ENCODE peak calls at places on chromosomes 11 and 22, in eight cellular contexts. One of them, this sample, is unnamed.

GRCh38 chr22:29813563-29813962 is 24.5 kb downstream of the ASCC2 start:
- DNase-seq in NCI-H1930: no peak
- DNase-seq in naive thymus-derived CD4-positive, alpha-beta T cell: no peak
- DNase-seq in H54: peak
- DNase-seq in NCI-H1436: no peak
- DNase-seq in MV-4-11: peak
- DNase-seq in mesothelial cell of epicardium: no peak
- DNase-seq in renal cortical epithelial cell: peak
- DNase-seq in this sample: no peak

GRCh38 chr11:116787786-116788486 is at the start of gene ZPR1:
- DNase-seq in NCI-H1436: peak
- DNase-seq in naive thymus-derived CD4-positive, alpha-beta T cell: peak
- DNase-seq in H54: peak
- DNase-seq in NCI-H1930: peak
- DNase-seq in mesothelial cell of epicardium: peak
- DNase-seq in MV-4-11: peak
- DNase-seq in renal cortical epithelial cell: peak
- DNase-seq in this sample: peak

GRCh38 chr11:120134106-120134930 is 3.6 kb downstream of the TRIM29 start:
- DNase-seq in mesothelial cell of epicardium: peak
- DNase-seq in NCI-H1930: no peak
- DNase-seq in H54: no peak
- DNase-seq in naive thymus-derived CD4-positive, alpha-beta T cell: no peak
- DNase-seq in renal cortical epithelial cell: no peak
- DNase-seq in MV-4-11: no peak
- DNase-seq in NCI-H1436: no peak
- DNase-seq in this sample: no peak

GRCh38 chr11:65459552-65459951 is 37.0 kb downstream of the NEAT1 start:
- DNase-seq in mesothelial cell of epicardium: no peak
- DNase-seq in MV-4-11: peak
- DNase-seq in H54: no peak
- DNase-seq in naive thymus-derived CD4-positive, alpha-beta T cell: no peak
- DNase-seq in renal cortical epithelial cell: no peak
- DNase-seq in NCI-H1930: no peak
- DNase-seq in NCI-H1436: no peak
- DNase-seq in this sample: no peak

GRCh38 chr11:26974068-26974790 is 19.7 kb upstream of the FIBIN start:
- DNase-seq in renal cortical epithelial cell: no peak
- DNase-seq in NCI-H1436: no peak
- DNase-seq in naive thymus-derived CD4-positive, alpha-beta T cell: no peak
- DNase-seq in mesothelial cell of epicardium: no peak
- DNase-seq in NCI-H1930: no peak
- DNase-seq in H54: no peak
- DNase-seq in MV-4-11: no peak
- DNase-seq in this sample: no peak

GRCh38 chr11:10322830-10323792 is 18.2 kb downstream of the ADM start:
- DNase-seq in renal cortical epithelial cell: peak
- DNase-seq in mesothelial cell of epicardium: no peak
- DNase-seq in NCI-H1436: peak
- DNase-seq in naive thymus-derived CD4-positive, alpha-beta T cell: peak
- DNase-seq in NCI-H1930: peak
- DNase-seq in MV-4-11: peak
- DNase-seq in H54: peak
- DNase-seq in this sample: no peak

GRCh38 chr11:126139541-126140091 is 71.8 kb downstream of the RPUSD4 start:
- DNase-seq in H54: no peak
- DNase-seq in NCI-H1930: no peak
- DNase-seq in renal cortical epithelial cell: no peak
- DNase-seq in NCI-H1436: no peak
- DNase-seq in mesothelial cell of epicardium: no peak
- DNase-seq in MV-4-11: no peak
- DNase-seq in naive thymus-derived CD4-positive, alpha-beta T cell: no peak
- DNase-seq in this sample: no peak

GRCh38 chr11:125384825-125385224 is 111.2 kb downstream of the FEZ1 start:
- DNase-seq in NCI-H1436: no peak
- DNase-seq in H54: no peak
- DNase-seq in NCI-H1930: no peak
- DNase-seq in mesothelial cell of epicardium: no peak
- DNase-seq in MV-4-11: no peak
- DNase-seq in renal cortical epithelial cell: no peak
- DNase-seq in naive thymus-derived CD4-positive, alpha-beta T cell: no peak
- DNase-seq in this sample: no peak

GRCh38 chr11:115458877-115459276 is 45.3 kb downstream of the CADM1 start:
- DNase-seq in H54: no peak
- DNase-seq in renal cortical epithelial cell: no peak
- DNase-seq in naive thymus-derived CD4-positive, alpha-beta T cell: no peak
- DNase-seq in NCI-H1930: no peak
- DNase-seq in mesothelial cell of epicardium: no peak
- DNase-seq in NCI-H1436: peak
- DNase-seq in MV-4-11: no peak
- DNase-seq in this sample: peak

GRCh38 chr11:130631119-130631518 is 182.7 kb downstream of the ADAMTS15 start:
- DNase-seq in naive thymus-derived CD4-positive, alpha-beta T cell: no peak
- DNase-seq in NCI-H1436: no peak
- DNase-seq in renal cortical epithelial cell: peak
- DNase-seq in MV-4-11: peak
- DNase-seq in H54: peak
- DNase-seq in mesothelial cell of epicardium: no peak
- DNase-seq in NCI-H1930: no peak
- DNase-seq in this sample: no peak

GRCh38 chr11:117662255-117662654 is 134.8 kb downstream of the DSCAML1 start:
- DNase-seq in MV-4-11: no peak
- DNase-seq in NCI-H1436: no peak
- DNase-seq in renal cortical epithelial cell: peak
- DNase-seq in NCI-H1930: no peak
- DNase-seq in H54: no peak
- DNase-seq in mesothelial cell of epicardium: no peak
- DNase-seq in naive thymus-derived CD4-positive, alpha-beta T cell: no peak
- DNase-seq in this sample: no peak

GRCh38 chr22:46578251-46578823 is 40.9 kb upstream of the CELSR1 start:
- DNase-seq in mesothelial cell of epicardium: no peak
- DNase-seq in renal cortical epithelial cell: no peak
- DNase-seq in NCI-H1930: no peak
- DNase-seq in NCI-H1436: no peak
- DNase-seq in H54: no peak
- DNase-seq in MV-4-11: no peak
- DNase-seq in naive thymus-derived CD4-positive, alpha-beta T cell: no peak
- DNase-seq in this sample: no peak

GRCh38 chr11:93700830-93701229 is 39.3 kb downstream of the CEP295 start:
- DNase-seq in mesothelial cell of epicardium: no peak
- DNase-seq in NCI-H1436: no peak
- DNase-seq in MV-4-11: no peak
- DNase-seq in NCI-H1930: no peak
- DNase-seq in naive thymus-derived CD4-positive, alpha-beta T cell: no peak
- DNase-seq in renal cortical epithelial cell: no peak
- DNase-seq in H54: peak
- DNase-seq in this sample: no peak

This sample was measured in putamen.